ENCODE peak calls at places on chromosomes 13 and 19, in five cellular contexts. O is neuronal stem cell, P is IMR-90, R is trophoblast cell, Y is mesenchymal stem cell. A is an unnamed sample.

GRCh38 chr19:55161571-55162322 is 4.2 kb upstream of the TNNI3 start:
- DNase-seq in O (no peak), P (no peak), R (no peak), Y (no peak), A (no peak)

GRCh38 chr13:27966641-27967202 is 2.4 kb downstream of the CDX2 start:
- DNase-seq in O (no peak), P (no peak), R (no peak), Y (no peak), A (peak; percentile 90)

GRCh38 chr13:23506071-23506820 is 64.0 kb upstream of the TNFRSF19 start:
- DNase-seq in O (no peak), P (peak; percentile 39), R (no peak), Y (peak; percentile 40), A (no peak)

GRCh38 chr19:55069137-55069858 is 6.3 kb upstream of the RDH13 start:
- DNase-seq in O (no peak), P (no peak), R (peak; percentile 92), Y (peak; percentile 32), A (peak; percentile 86)

GRCh38 chr13:90757127-90757680 is 590.3 kb upstream of the MIR17HG start:
- DNase-seq in O (no peak), P (no peak), R (no peak), Y (no peak), A (no peak)

GRCh38 chr13:30308548-30308947 is 1.2 kb upstream of the KATNAL1 start:
- DNase-seq in O (no peak), P (peak; percentile 41), R (no peak), Y (peak; percentile 61), A (no peak)

GRCh38 chr19:17846146-17846545 is 1.6 kb downstream of the JAK3 start:
- DNase-seq in O (no peak), P (no peak), R (no peak), Y (no peak), A (no peak)

GRCh38 chr19:41587838-41588210 is 11.9 kb downstream of the CEACAM21 start:
- DNase-seq in O (no peak), P (no peak), R (no peak), Y (no peak), A (no peak)

GRCh38 chr19:50505856-50506611 is 5.0 kb downstream of the JOSD2 start:
- DNase-seq in O (no peak), P (no peak), R (no peak), Y (no peak), A (no peak)

GRCh38 chr19:32201661-32202060 is 143.7 kb upstream of the ZNF507 start:
- DNase-seq in O (no peak), P (no peak), R (no peak), Y (no peak), A (no peak)

GRCh38 chr13:99307247-99307646 is at the start of gene GPR183:
- DNase-seq in O (no peak), P (peak; percentile 43), R (peak; percentile 32), Y (peak; percentile 70), A (no peak)

GRCh38 chr13:41263261-41263971 is at the start of gene MTRF1:
- DNase-seq in O (peak; percentile 55), P (peak; percentile 69), R (peak; percentile 70), Y (peak; percentile 82), A (peak; percentile 78)
- H4K8ac ChIP-seq in O (no peak within 1 kb of the TSS), P (peak within 1 kb of the TSS; percentile 98), R (peak within 1 kb of the TSS; percentile 91), Y (peak within 1 kb of the TSS; percentile 70), A (no peak within 1 kb of the TSS)

GRCh38 chr19:48341515-48342413 is 16.4 kb downstream of the EMP3 start:
- DNase-seq in O (no peak), P (no peak), R (no peak), Y (no peak), A (no peak)

GRCh38 chr19:48341006-48341405 is 15.7 kb downstream of the EMP3 start:
- DNase-seq in O (no peak), P (peak; percentile 61), R (no peak), Y (no peak), A (no peak)

GRCh38 chr19:48344892-48345291 is 18.8 kb downstream of the TMEM143 start:
- DNase-seq in O (no peak), P (no peak), R (no peak), Y (no peak), A (no peak)

GRCh38 chr19:48342414-48342738 is 17.0 kb downstream of the EMP3 start:
- DNase-seq in O (no peak), P (no peak), R (peak; percentile 17), Y (no peak), A (no peak)

DNA sequence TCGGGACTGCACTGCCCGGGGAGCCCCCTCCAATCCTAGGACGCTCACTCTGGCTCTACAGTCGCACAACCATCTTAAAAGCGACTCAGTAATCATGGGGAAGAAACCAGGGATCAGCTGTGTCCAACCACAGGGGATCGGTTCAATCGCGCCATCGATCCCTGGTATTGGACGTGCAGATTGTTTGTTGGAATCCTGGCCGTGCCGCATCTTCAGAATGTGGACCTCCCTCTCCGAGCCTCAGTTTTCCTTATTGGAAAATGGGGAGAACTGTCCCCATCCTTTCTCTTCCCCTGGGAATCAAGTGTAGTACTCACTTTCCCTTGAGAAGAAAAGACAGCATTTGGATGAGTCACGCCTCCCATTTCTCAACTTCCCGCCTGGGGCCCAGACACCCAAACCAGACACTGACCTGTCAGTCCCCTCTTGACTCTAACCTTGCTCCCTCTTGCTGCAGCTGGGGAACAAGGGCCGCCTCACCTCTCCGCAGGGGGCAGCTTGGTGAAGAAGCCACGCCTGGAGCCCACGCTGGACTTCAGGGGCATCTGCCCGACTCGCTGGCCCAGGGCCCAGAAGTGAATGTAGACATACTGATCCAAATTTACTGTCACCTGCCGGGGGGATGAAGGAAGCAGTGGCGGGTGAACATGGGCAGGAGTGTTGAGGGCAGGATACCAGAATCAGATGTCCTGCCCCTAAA is 17.6 kb downstream of the EMP3 start:
- DNase-seq in O (no peak), P (peak; percentile 38), R (peak; percentile 81), Y (peak; percentile 73), A (no peak)
- H3K18ac ChIP-seq in O (peak overlapping the region; percentile 93), P (no peak overlapping the region), R (no peak overlapping the region), Y (no peak overlapping the region), A (no peak overlapping the region)

GRCh38 chr19:2511991-2512390 is 36.1 kb downstream of the GADD45B start:
- DNase-seq in O (no peak), P (no peak), R (no peak), Y (no peak), A (no peak)

GRCh38 chr19:2512523-2513431 is 36.9 kb downstream of the GADD45B start:
- DNase-seq in O (no peak), P (no peak), R (no peak), Y (no peak), A (no peak)

GRCh38 chr19:2514981-2515518 is 39.1 kb downstream of the GADD45B start:
- DNase-seq in O (no peak), P (no peak), R (no peak), Y (no peak), A (no peak)

GRCh38 chr19:2509096-2509495 is 33.2 kb downstream of the GADD45B start:
- DNase-seq in O (no peak), P (no peak), R (no peak), Y (no peak), A (no peak)

GRCh38 chr19:2511570-2511969 is 35.6 kb downstream of the GADD45B start:
- DNase-seq in O (no peak), P (no peak), R (no peak), Y (no peak), A (no peak)
- H4K8ac ChIP-seq in O (peak overlapping the region; percentile 23), P (no peak overlapping the region), R (peak overlapping the region; percentile 5), Y (no peak overlapping the region), A (no peak overlapping the region)

DNA sequence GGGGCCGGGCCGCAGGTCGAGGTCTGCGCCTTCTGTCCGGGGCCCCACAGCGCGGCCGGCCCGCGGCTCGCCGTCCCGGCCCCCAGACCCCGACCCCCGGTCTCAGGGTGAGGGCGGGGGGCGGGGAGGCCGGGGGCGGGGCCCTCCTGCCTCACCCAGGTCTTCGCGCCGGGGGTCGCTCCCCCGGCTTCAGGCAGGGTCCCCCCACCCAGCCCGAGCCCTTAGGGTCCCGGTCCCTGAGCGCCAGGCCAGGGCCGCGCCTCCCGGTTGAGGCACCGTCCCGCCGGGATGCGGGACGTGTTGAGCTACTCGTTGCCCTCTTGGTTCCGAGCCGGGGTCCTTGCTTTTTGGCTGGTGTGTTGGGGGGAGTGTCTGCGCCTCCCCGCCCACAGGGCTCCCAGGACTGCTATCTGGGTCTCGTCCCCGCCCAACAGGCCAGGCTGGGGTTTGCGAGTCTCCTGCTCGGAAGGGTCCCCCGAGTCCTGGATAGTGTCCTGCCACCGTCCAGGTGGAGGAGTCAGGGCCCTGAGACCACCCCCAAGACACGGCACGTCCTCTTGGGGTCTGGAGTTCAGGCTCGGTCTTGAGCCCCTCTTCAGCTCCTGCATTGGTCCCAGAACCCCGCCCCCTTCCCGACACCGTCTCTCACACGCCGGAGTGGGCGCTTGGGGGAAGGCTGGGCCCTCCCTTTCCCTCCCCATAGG is 452 bp downstream of the PIAS4 start:
- DNase-seq in O (peak; percentile 23), P (no peak), R (peak; percentile 19), Y (peak; percentile 40), A (no peak)
- H3K18ac ChIP-seq in O (peak overlapping the region; percentile 96), P (no peak overlapping the region), R (peak overlapping the region; percentile 85), Y (peak overlapping the region; percentile 83), A (no peak overlapping the region)

A was measured in H9.